ENCODE peak calls at places on chromosomes 16 and 17, in six cellular contexts. W is lower leg skin; H is AG09319; C is AG04449; B is psoas muscle; R is CD8-positive, alpha-beta T cell. A is an unnamed sample.

GRCh38 chr16:10609410-10609774 is 29.0 kb upstream of the EMP2 start:
- DNase-seq in H (no peak), R (no peak), B (no peak), C (peak; percentile 47), W (no peak), A (peak; percentile 51)

GRCh38 chr17:30549864-30550511 is 72.8 kb downstream of the GOSR1 start:
- DNase-seq in R (no peak), C (no peak), H (no peak), B (no peak), W (no peak), A (no peak)

GRCh38 chr16:47732122-47732805 is 271.1 kb downstream of the PHKB start:
- DNase-seq in H (no peak), W (no peak), R (no peak), B (no peak), C (peak; percentile 67), A (peak; percentile 66)

GRCh38 chr17:56809820-56810179 is 23.9 kb downstream of the C17orf67 start:
- DNase-seq in H (no peak), C (no peak), R (no peak), W (no peak), B (no peak), A (no peak)

GRCh38 chr16:46582313-46582712 is 38.9 kb downstream of the SHCBP1 start:
- DNase-seq in B (no peak), W (no peak), R (no peak), H (no peak), C (no peak), A (no peak)

GRCh38 chr17:45319239-45319703 is 2.5 kb upstream of the MAP3K14 start:
- DNase-seq in W (no peak), H (no peak), B (no peak), C (no peak), R (no peak), A (peak; percentile 65)

GRCh38 chr17:76791053-76791980 is 53.4 kb downstream of the MFSD11 start:
- DNase-seq in W (no peak), R (peak; percentile 17), C (no peak), B (no peak), H (peak; percentile 50), A (peak; percentile 54)

GRCh38 chr17:75587718-75588545 is at the start of gene MYO15B:
- DNase-seq in H (no peak), W (peak; percentile 29), R (peak; percentile 54), C (no peak), B (peak; percentile 78), A (no peak)

GRCh38 chr17:8506145-8506544 is 70.5 kb downstream of the NDEL1 start:
- DNase-seq in H (no peak), R (no peak), C (no peak), W (no peak), B (peak; percentile 76), A (no peak)

GRCh38 chr17:60154616-60155426 is 5.0 kb downstream of the CA4 start:
- DNase-seq in C (peak; percentile 31), H (no peak), W (no peak), B (peak; percentile 68), R (no peak), A (peak; percentile 39)

GRCh38 chr17:73215414-73215813 is 22.6 kb downstream of the COG1 start:
- DNase-seq in B (no peak), C (no peak), W (no peak), H (no peak), R (no peak), A (no peak)

GRCh38 chr16:56477096-56477878 is 25.9 kb downstream of the OGFOD1 start:
- DNase-seq in B (no peak), R (no peak), W (no peak), H (peak; percentile 49), C (peak; percentile 70), A (peak; percentile 78)

GRCh38 chr16:17775061-17775460 is 304.3 kb upstream of the XYLT1 start:
- DNase-seq in R (no peak), H (no peak), B (no peak), W (no peak), C (no peak), A (no peak)

GRCh38 chr17:50542795-50543774 is 3.9 kb upstream of the SPATA20 start:
- DNase-seq in W (peak; percentile 56), H (no peak), R (no peak), C (no peak), B (no peak), A (peak; percentile 27)

GRCh38 chr17:45147581-45148182 is 593 bp upstream of the HEXIM1 start:
- DNase-seq in B (peak; percentile 93), R (peak; percentile 54), H (peak; percentile 91), C (peak; percentile 92), W (peak; percentile 79), A (peak; percentile 97)

GRCh38 chr17:8222380-8222629 is 11.9 kb upstream of the AURKB start:
- DNase-seq in R (no peak), C (no peak), W (no peak), H (no peak), B (no peak), A (no peak)

GRCh38 chr17:78252111-78252634 is 20.7 kb downstream of the TMEM235 start:
- DNase-seq in W (no peak), H (no peak), R (peak; percentile 70), B (no peak), C (no peak), A (no peak)

GRCh38 chr17:60102632-60103047 is 23.9 kb upstream of the HEATR6 start:
- DNase-seq in H (no peak), W (peak; percentile 14), R (peak; percentile 7), B (peak; percentile 54), C (no peak), A (no peak)

GRCh38 chr16:25012525-25012991 is 2.6 kb downstream of the ARHGAP17 start:
- DNase-seq in C (peak; percentile 66), R (no peak), H (peak; percentile 75), B (no peak), W (no peak), A (no peak)

GRCh38 chr17:74354123-74354522 is 7.5 kb downstream of the BTBD17 start:
- DNase-seq in R (peak; percentile 29), B (no peak), C (no peak), H (no peak), W (no peak), A (no peak)

GRCh38 chr17:60506312-60506711 is 19.7 kb downstream of the APPBP2 start:
- DNase-seq in R (no peak), H (no peak), C (peak; percentile 62), B (no peak), W (no peak), A (peak; percentile 45)

GRCh38 chr17:82304826-82305726 is 12.3 kb downstream of the CD7 start:
- DNase-seq in R (no peak), W (no peak), C (no peak), B (no peak), H (no peak), A (no peak)

GRCh38 chr16:4169415-4169814 is 53.2 kb upstream of the ADCY9 start:
- DNase-seq in C (no peak), H (no peak), R (no peak), B (no peak), W (no peak), A (no peak)
- TF ChIP-seq CTCF in C (no peak), H (no peak), R (no peak), B (no peak), W (no peak), A (no peak)

GRCh38 chr16:62224810-62225209 is 188.6 kb upstream of the CDH8 start:
- DNase-seq in C (no peak), W (no peak), H (no peak), B (no peak), R (no peak), A (no peak)

GRCh38 chr16:62225675-62226074 is 189.4 kb upstream of the CDH8 start:
- DNase-seq in H (no peak), C (no peak), R (no peak), B (peak; percentile 61), W (peak; percentile 59), A (no peak)
- TF ChIP-seq CTCF in H (no peak), C (peak; percentile 2), R (no peak), B (no peak), W (no peak), A (peak; percentile 45)

GRCh38 chr16:660132-660458 is 7.8 kb upstream of the RHOT2 start:
- DNase-seq in H (no peak), R (no peak), B (no peak), W (no peak), C (no peak), A (no peak)

GRCh38 chr16:662095-662494 is 5.8 kb upstream of the RHOT2 start:
- DNase-seq in W (no peak), C (no peak), B (no peak), R (no peak), H (no peak), A (no peak)

GRCh38 chr16:661184-661821 is 6.6 kb upstream of the RHOT2 start:
- DNase-seq in R (no peak), H (no peak), W (no peak), B (no peak), C (no peak), A (no peak)

GRCh38 chr16:659618-660017 is 8.3 kb upstream of the RHOT2 start:
- DNase-seq in B (no peak), H (no peak), W (no peak), C (no peak), R (no peak), A (no peak)

DNA sequence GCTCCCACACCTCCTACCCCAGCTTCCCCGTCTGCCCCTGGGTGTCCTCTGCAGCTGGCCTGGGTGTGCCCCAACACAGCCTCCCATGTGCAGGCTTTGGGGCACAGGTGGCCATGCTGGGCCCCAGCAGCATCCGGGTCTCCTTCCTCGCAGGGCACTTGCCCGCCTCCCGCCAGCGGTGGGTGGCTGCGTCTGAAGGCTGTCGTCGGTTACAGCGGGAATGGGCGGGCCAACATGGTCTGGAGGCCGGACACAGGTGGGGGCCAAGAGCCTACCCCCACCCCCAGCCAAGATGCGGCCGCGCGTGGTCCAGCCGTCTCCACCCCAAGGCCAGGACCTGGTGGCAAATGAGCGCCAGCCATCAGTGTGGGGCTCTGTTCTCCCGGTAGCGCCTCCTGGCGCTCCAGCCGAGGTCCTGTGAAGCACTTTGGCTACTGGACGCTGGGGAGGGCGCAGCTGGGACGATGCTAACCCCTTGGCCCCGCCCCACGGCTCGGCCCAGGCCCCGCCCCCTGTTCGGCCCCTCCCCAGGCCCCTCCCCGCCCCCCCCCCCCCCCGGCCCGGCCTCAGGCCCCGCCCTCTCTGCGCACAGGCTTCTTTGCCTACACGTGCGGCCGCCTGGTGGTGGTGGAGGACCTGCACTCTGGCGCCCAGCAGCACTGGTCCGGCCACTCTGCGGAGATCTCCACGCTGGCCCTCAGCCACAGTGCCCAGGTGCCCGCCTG is 7.3 kb upstream of the RHOT2 start:
- DNase-seq in H (peak; percentile 63), C (no peak), W (peak; percentile 68), R (peak; percentile 46), B (peak; percentile 96), A (no peak)
- TF ChIP-seq CTCF in H (peak; percentile 54), C (peak; percentile 66), W (no peak), R (no peak), B (peak; percentile 47), A (peak; percentile 65)

GRCh38 chr16:4136229-4136813 is 20.1 kb upstream of the ADCY9 start:
- DNase-seq in B (no peak), R (no peak), H (no peak), W (peak; percentile 44), C (no peak), A (no peak)
- TF ChIP-seq CTCF in B (no peak), R (no peak), H (no peak), W (no peak), C (no peak), A (no peak)